ENCODE peak calls at places on chromosomes 7 and 10, in eight cellular contexts. One of them, this sample, is unnamed.

GRCh38 chr10:102267748-102268147 is 22.4 kb downstream of the GBF1 start:
- DNase-seq in dorsolateral prefrontal cortex: no peak
- DNase-seq in smooth muscle cell of the brain vasculature: no peak
- DNase-seq in lung: no peak
- DNase-seq in stimulated activated CD4-positive, alpha-beta T cell treated with anti-CD3 and anti-CD28 coated beads, Interleukin-2, amount 100 ng/mL, for 24 hours: no peak
- DNase-seq in stimulated activated CD8-positive, alpha-beta memory T cell treated with anti-CD3 and anti-CD28 coated beads, Interleukin-4, amount 100 ng/mL, for 4 hours: no peak
- DNase-seq in astrocyte of the spinal cord: peak; percentile 69
- DNase-seq in NCI-H446: no peak
- DNase-seq in this sample: no peak

GRCh38 chr10:1564791-1565190 is 172.5 kb downstream of the ADARB2 start:
- DNase-seq in dorsolateral prefrontal cortex: no peak
- DNase-seq in smooth muscle cell of the brain vasculature: no peak
- DNase-seq in lung: no peak
- DNase-seq in stimulated activated CD4-positive, alpha-beta T cell treated with anti-CD3 and anti-CD28 coated beads, Interleukin-2, amount 100 ng/mL, for 24 hours: no peak
- DNase-seq in stimulated activated CD8-positive, alpha-beta memory T cell treated with anti-CD3 and anti-CD28 coated beads, Interleukin-4, amount 100 ng/mL, for 4 hours: no peak
- DNase-seq in astrocyte of the spinal cord: no peak
- DNase-seq in NCI-H446: no peak
- DNase-seq in this sample: no peak

GRCh38 chr7:99141756-99142726 is 1.9 kb downstream of the SMURF1 start:
- DNase-seq in dorsolateral prefrontal cortex: peak; percentile 37
- DNase-seq in smooth muscle cell of the brain vasculature: no peak
- DNase-seq in lung: peak; percentile 78
- DNase-seq in stimulated activated CD4-positive, alpha-beta T cell treated with anti-CD3 and anti-CD28 coated beads, Interleukin-2, amount 100 ng/mL, for 24 hours: peak; percentile 68
- DNase-seq in stimulated activated CD8-positive, alpha-beta memory T cell treated with anti-CD3 and anti-CD28 coated beads, Interleukin-4, amount 100 ng/mL, for 4 hours: peak; percentile 30
- DNase-seq in astrocyte of the spinal cord: peak; percentile 73
- DNase-seq in NCI-H446: no peak
- DNase-seq in this sample: peak; percentile 39

GRCh38 chr7:71868797-71869196 is 543.3 kb downstream of the CALN1 start:
- DNase-seq in dorsolateral prefrontal cortex: no peak
- DNase-seq in smooth muscle cell of the brain vasculature: no peak
- DNase-seq in lung: no peak
- DNase-seq in stimulated activated CD4-positive, alpha-beta T cell treated with anti-CD3 and anti-CD28 coated beads, Interleukin-2, amount 100 ng/mL, for 24 hours: no peak
- DNase-seq in stimulated activated CD8-positive, alpha-beta memory T cell treated with anti-CD3 and anti-CD28 coated beads, Interleukin-4, amount 100 ng/mL, for 4 hours: no peak
- DNase-seq in astrocyte of the spinal cord: peak; percentile 86
- DNase-seq in NCI-H446: no peak
- DNase-seq in this sample: no peak

GRCh38 chr7:42856605-42856987 is 55.3 kb downstream of the C7orf25 start:
- DNase-seq in dorsolateral prefrontal cortex: no peak
- DNase-seq in smooth muscle cell of the brain vasculature: no peak
- DNase-seq in lung: no peak
- DNase-seq in stimulated activated CD4-positive, alpha-beta T cell treated with anti-CD3 and anti-CD28 coated beads, Interleukin-2, amount 100 ng/mL, for 24 hours: no peak
- DNase-seq in stimulated activated CD8-positive, alpha-beta memory T cell treated with anti-CD3 and anti-CD28 coated beads, Interleukin-4, amount 100 ng/mL, for 4 hours: no peak
- DNase-seq in astrocyte of the spinal cord: no peak
- DNase-seq in NCI-H446: no peak
- DNase-seq in this sample: no peak

GRCh38 chr7:23802720-23803397 is 92.8 kb downstream of the STK31 start:
- DNase-seq in dorsolateral prefrontal cortex: no peak
- DNase-seq in smooth muscle cell of the brain vasculature: no peak
- DNase-seq in lung: no peak
- DNase-seq in stimulated activated CD4-positive, alpha-beta T cell treated with anti-CD3 and anti-CD28 coated beads, Interleukin-2, amount 100 ng/mL, for 24 hours: no peak
- DNase-seq in stimulated activated CD8-positive, alpha-beta memory T cell treated with anti-CD3 and anti-CD28 coated beads, Interleukin-4, amount 100 ng/mL, for 4 hours: no peak
- DNase-seq in astrocyte of the spinal cord: no peak
- DNase-seq in NCI-H446: no peak
- DNase-seq in this sample: no peak

GRCh38 chr10:70803768-70804423 is 11.9 kb upstream of the SGPL1 start:
- DNase-seq in dorsolateral prefrontal cortex: no peak
- DNase-seq in smooth muscle cell of the brain vasculature: no peak
- DNase-seq in lung: no peak
- DNase-seq in stimulated activated CD4-positive, alpha-beta T cell treated with anti-CD3 and anti-CD28 coated beads, Interleukin-2, amount 100 ng/mL, for 24 hours: no peak
- DNase-seq in stimulated activated CD8-positive, alpha-beta memory T cell treated with anti-CD3 and anti-CD28 coated beads, Interleukin-4, amount 100 ng/mL, for 4 hours: no peak
- DNase-seq in astrocyte of the spinal cord: no peak
- DNase-seq in NCI-H446: no peak
- DNase-seq in this sample: peak; percentile 30

GRCh38 chr7:155584261-155584660 is 37.9 kb upstream of the CNPY1 start:
- DNase-seq in dorsolateral prefrontal cortex: no peak
- DNase-seq in smooth muscle cell of the brain vasculature: no peak
- DNase-seq in lung: no peak
- DNase-seq in stimulated activated CD4-positive, alpha-beta T cell treated with anti-CD3 and anti-CD28 coated beads, Interleukin-2, amount 100 ng/mL, for 24 hours: no peak
- DNase-seq in stimulated activated CD8-positive, alpha-beta memory T cell treated with anti-CD3 and anti-CD28 coated beads, Interleukin-4, amount 100 ng/mL, for 4 hours: no peak
- DNase-seq in astrocyte of the spinal cord: no peak
- DNase-seq in NCI-H446: no peak
- DNase-seq in this sample: no peak

GRCh38 chr7:45923290-45923689 is 2.2 kb upstream of the IGFBP3 start:
- DNase-seq in dorsolateral prefrontal cortex: peak; percentile 76
- DNase-seq in smooth muscle cell of the brain vasculature: peak; percentile 60
- DNase-seq in lung: peak; percentile 73
- DNase-seq in stimulated activated CD4-positive, alpha-beta T cell treated with anti-CD3 and anti-CD28 coated beads, Interleukin-2, amount 100 ng/mL, for 24 hours: peak; percentile 72
- DNase-seq in stimulated activated CD8-positive, alpha-beta memory T cell treated with anti-CD3 and anti-CD28 coated beads, Interleukin-4, amount 100 ng/mL, for 4 hours: no peak
- DNase-seq in astrocyte of the spinal cord: peak; percentile 83
- DNase-seq in NCI-H446: peak; percentile 4
- DNase-seq in this sample: no peak

GRCh38 chr10:90319188-90319914 is 538.5 kb downstream of the HTR7 start:
- DNase-seq in dorsolateral prefrontal cortex: no peak
- DNase-seq in smooth muscle cell of the brain vasculature: peak; percentile 91
- DNase-seq in lung: no peak
- DNase-seq in stimulated activated CD4-positive, alpha-beta T cell treated with anti-CD3 and anti-CD28 coated beads, Interleukin-2, amount 100 ng/mL, for 24 hours: no peak
- DNase-seq in stimulated activated CD8-positive, alpha-beta memory T cell treated with anti-CD3 and anti-CD28 coated beads, Interleukin-4, amount 100 ng/mL, for 4 hours: no peak
- DNase-seq in astrocyte of the spinal cord: peak; percentile 97
- DNase-seq in NCI-H446: peak; percentile 2
- DNase-seq in this sample: no peak

GRCh38 chr10:92567952-92568600 is 5.8 kb downstream of the IDE start:
- DNase-seq in dorsolateral prefrontal cortex: no peak
- DNase-seq in smooth muscle cell of the brain vasculature: no peak
- DNase-seq in lung: no peak
- DNase-seq in stimulated activated CD4-positive, alpha-beta T cell treated with anti-CD3 and anti-CD28 coated beads, Interleukin-2, amount 100 ng/mL, for 24 hours: no peak
- DNase-seq in stimulated activated CD8-positive, alpha-beta memory T cell treated with anti-CD3 and anti-CD28 coated beads, Interleukin-4, amount 100 ng/mL, for 4 hours: no peak
- DNase-seq in astrocyte of the spinal cord: peak; percentile 68
- DNase-seq in NCI-H446: no peak
- DNase-seq in this sample: no peak

GRCh38 chr7:26865094-26865388 is 651 bp upstream of the SKAP2 start:
- DNase-seq in dorsolateral prefrontal cortex: peak; percentile 69
- DNase-seq in smooth muscle cell of the brain vasculature: no peak
- DNase-seq in lung: no peak
- DNase-seq in stimulated activated CD4-positive, alpha-beta T cell treated with anti-CD3 and anti-CD28 coated beads, Interleukin-2, amount 100 ng/mL, for 24 hours: peak; percentile 43
- DNase-seq in stimulated activated CD8-positive, alpha-beta memory T cell treated with anti-CD3 and anti-CD28 coated beads, Interleukin-4, amount 100 ng/mL, for 4 hours: no peak
- DNase-seq in astrocyte of the spinal cord: no peak
- DNase-seq in NCI-H446: peak; percentile 78
- DNase-seq in this sample: no peak

GRCh38 chr10:111116762-111117445 is 40.1 kb downstream of the ADRA2A start:
- DNase-seq in dorsolateral prefrontal cortex: no peak
- DNase-seq in smooth muscle cell of the brain vasculature: no peak
- DNase-seq in lung: no peak
- DNase-seq in stimulated activated CD4-positive, alpha-beta T cell treated with anti-CD3 and anti-CD28 coated beads, Interleukin-2, amount 100 ng/mL, for 24 hours: no peak
- DNase-seq in stimulated activated CD8-positive, alpha-beta memory T cell treated with anti-CD3 and anti-CD28 coated beads, Interleukin-4, amount 100 ng/mL, for 4 hours: no peak
- DNase-seq in astrocyte of the spinal cord: no peak
- DNase-seq in NCI-H446: no peak
- DNase-seq in this sample: no peak

GRCh38 chr10:130871406-130871805 is 440.1 kb downstream of the TCERG1L start:
- DNase-seq in dorsolateral prefrontal cortex: no peak
- DNase-seq in smooth muscle cell of the brain vasculature: no peak
- DNase-seq in lung: no peak
- DNase-seq in stimulated activated CD4-positive, alpha-beta T cell treated with anti-CD3 and anti-CD28 coated beads, Interleukin-2, amount 100 ng/mL, for 24 hours: no peak
- DNase-seq in stimulated activated CD8-positive, alpha-beta memory T cell treated with anti-CD3 and anti-CD28 coated beads, Interleukin-4, amount 100 ng/mL, for 4 hours: no peak
- DNase-seq in astrocyte of the spinal cord: no peak
- DNase-seq in NCI-H446: no peak
- DNase-seq in this sample: no peak

GRCh38 chr10:110241407-110241806 is 34.0 kb downstream of the MXI1 start:
- DNase-seq in dorsolateral prefrontal cortex: no peak
- DNase-seq in smooth muscle cell of the brain vasculature: no peak
- DNase-seq in lung: no peak
- DNase-seq in stimulated activated CD4-positive, alpha-beta T cell treated with anti-CD3 and anti-CD28 coated beads, Interleukin-2, amount 100 ng/mL, for 24 hours: no peak
- DNase-seq in stimulated activated CD8-positive, alpha-beta memory T cell treated with anti-CD3 and anti-CD28 coated beads, Interleukin-4, amount 100 ng/mL, for 4 hours: no peak
- DNase-seq in astrocyte of the spinal cord: no peak
- DNase-seq in NCI-H446: no peak
- DNase-seq in this sample: no peak

GRCh38 chr10:88989824-88990527 is 622 bp upstream of the FAS start:
- DNase-seq in dorsolateral prefrontal cortex: no peak
- DNase-seq in smooth muscle cell of the brain vasculature: no peak
- DNase-seq in lung: peak; percentile 83
- DNase-seq in stimulated activated CD4-positive, alpha-beta T cell treated with anti-CD3 and anti-CD28 coated beads, Interleukin-2, amount 100 ng/mL, for 24 hours: no peak
- DNase-seq in stimulated activated CD8-positive, alpha-beta memory T cell treated with anti-CD3 and anti-CD28 coated beads, Interleukin-4, amount 100 ng/mL, for 4 hours: no peak
- DNase-seq in astrocyte of the spinal cord: peak; percentile 77
- DNase-seq in NCI-H446: no peak
- DNase-seq in this sample: no peak

GRCh38 chr7:70143089-70144044 is 545.1 kb downstream of the AUTS2 start:
- DNase-seq in dorsolateral prefrontal cortex: no peak
- DNase-seq in smooth muscle cell of the brain vasculature: no peak
- DNase-seq in lung: no peak
- DNase-seq in stimulated activated CD4-positive, alpha-beta T cell treated with anti-CD3 and anti-CD28 coated beads, Interleukin-2, amount 100 ng/mL, for 24 hours: no peak
- DNase-seq in stimulated activated CD8-positive, alpha-beta memory T cell treated with anti-CD3 and anti-CD28 coated beads, Interleukin-4, amount 100 ng/mL, for 4 hours: no peak
- DNase-seq in astrocyte of the spinal cord: peak; percentile 31
- DNase-seq in NCI-H446: no peak
- DNase-seq in this sample: no peak

GRCh38 chr7:35823440-35823839 is 22.6 kb downstream of the SEPTIN7 start:
- DNase-seq in dorsolateral prefrontal cortex: no peak
- DNase-seq in smooth muscle cell of the brain vasculature: no peak
- DNase-seq in lung: no peak
- DNase-seq in stimulated activated CD4-positive, alpha-beta T cell treated with anti-CD3 and anti-CD28 coated beads, Interleukin-2, amount 100 ng/mL, for 24 hours: no peak
- DNase-seq in stimulated activated CD8-positive, alpha-beta memory T cell treated with anti-CD3 and anti-CD28 coated beads, Interleukin-4, amount 100 ng/mL, for 4 hours: no peak
- DNase-seq in astrocyte of the spinal cord: no peak
- DNase-seq in NCI-H446: no peak
- DNase-seq in this sample: no peak

GRCh38 chr7:28078036-28078901 is 102.3 kb downstream of the JAZF1 start:
- DNase-seq in dorsolateral prefrontal cortex: no peak
- DNase-seq in smooth muscle cell of the brain vasculature: no peak
- DNase-seq in lung: no peak
- DNase-seq in stimulated activated CD4-positive, alpha-beta T cell treated with anti-CD3 and anti-CD28 coated beads, Interleukin-2, amount 100 ng/mL, for 24 hours: peak; percentile 56
- DNase-seq in stimulated activated CD8-positive, alpha-beta memory T cell treated with anti-CD3 and anti-CD28 coated beads, Interleukin-4, amount 100 ng/mL, for 4 hours: no peak
- DNase-seq in astrocyte of the spinal cord: peak; percentile 51
- DNase-seq in NCI-H446: peak; percentile 14
- DNase-seq in this sample: peak; percentile 47

GRCh38 chr10:48957361-48957760 is 17.7 kb upstream of the LRRC18 start:
- DNase-seq in dorsolateral prefrontal cortex: no peak
- DNase-seq in smooth muscle cell of the brain vasculature: no peak
- DNase-seq in lung: no peak
- DNase-seq in stimulated activated CD4-positive, alpha-beta T cell treated with anti-CD3 and anti-CD28 coated beads, Interleukin-2, amount 100 ng/mL, for 24 hours: no peak
- DNase-seq in stimulated activated CD8-positive, alpha-beta memory T cell treated with anti-CD3 and anti-CD28 coated beads, Interleukin-4, amount 100 ng/mL, for 4 hours: no peak
- DNase-seq in astrocyte of the spinal cord: no peak
- DNase-seq in NCI-H446: no peak
- DNase-seq in this sample: no peak

GRCh38 chr10:121183241-121183640 is 332.1 kb downstream of the WDR11 start:
- DNase-seq in dorsolateral prefrontal cortex: no peak
- DNase-seq in smooth muscle cell of the brain vasculature: no peak
- DNase-seq in lung: no peak
- DNase-seq in stimulated activated CD4-positive, alpha-beta T cell treated with anti-CD3 and anti-CD28 coated beads, Interleukin-2, amount 100 ng/mL, for 24 hours: no peak
- DNase-seq in stimulated activated CD8-positive, alpha-beta memory T cell treated with anti-CD3 and anti-CD28 coated beads, Interleukin-4, amount 100 ng/mL, for 4 hours: no peak
- DNase-seq in astrocyte of the spinal cord: no peak
- DNase-seq in NCI-H446: peak; percentile 75
- DNase-seq in this sample: no peak

GRCh38 chr10:79248341-79248931 is 98.8 kb upstream of the PPIF start:
- DNase-seq in dorsolateral prefrontal cortex: peak; percentile 75
- DNase-seq in smooth muscle cell of the brain vasculature: peak; percentile 84
- DNase-seq in lung: no peak
- DNase-seq in stimulated activated CD4-positive, alpha-beta T cell treated with anti-CD3 and anti-CD28 coated beads, Interleukin-2, amount 100 ng/mL, for 24 hours: no peak
- DNase-seq in stimulated activated CD8-positive, alpha-beta memory T cell treated with anti-CD3 and anti-CD28 coated beads, Interleukin-4, amount 100 ng/mL, for 4 hours: no peak
- DNase-seq in astrocyte of the spinal cord: peak; percentile 94
- DNase-seq in NCI-H446: no peak
- DNase-seq in this sample: no peak

GRCh38 chr7:22481726-22482125 is 18.3 kb downstream of the STEAP1B start:
- DNase-seq in dorsolateral prefrontal cortex: no peak
- DNase-seq in smooth muscle cell of the brain vasculature: no peak
- DNase-seq in lung: no peak
- DNase-seq in stimulated activated CD4-positive, alpha-beta T cell treated with anti-CD3 and anti-CD28 coated beads, Interleukin-2, amount 100 ng/mL, for 24 hours: no peak
- DNase-seq in stimulated activated CD8-positive, alpha-beta memory T cell treated with anti-CD3 and anti-CD28 coated beads, Interleukin-4, amount 100 ng/mL, for 4 hours: no peak
- DNase-seq in astrocyte of the spinal cord: no peak
- DNase-seq in NCI-H446: no peak
- DNase-seq in this sample: no peak

GRCh38 chr7:2820508-2820934 is 23.6 kb downstream of the GNA12 start:
- DNase-seq in dorsolateral prefrontal cortex: no peak
- DNase-seq in smooth muscle cell of the brain vasculature: peak; percentile 67
- DNase-seq in lung: peak; percentile 79
- DNase-seq in stimulated activated CD4-positive, alpha-beta T cell treated with anti-CD3 and anti-CD28 coated beads, Interleukin-2, amount 100 ng/mL, for 24 hours: no peak
- DNase-seq in stimulated activated CD8-positive, alpha-beta memory T cell treated with anti-CD3 and anti-CD28 coated beads, Interleukin-4, amount 100 ng/mL, for 4 hours: no peak
- DNase-seq in astrocyte of the spinal cord: peak; percentile 93
- DNase-seq in NCI-H446: no peak
- DNase-seq in this sample: no peak

GRCh38 chr10:103784089-103784488 is 71.3 kb downstream of the SH3PXD2A start:
- DNase-seq in dorsolateral prefrontal cortex: no peak
- DNase-seq in smooth muscle cell of the brain vasculature: no peak
- DNase-seq in lung: no peak
- DNase-seq in stimulated activated CD4-positive, alpha-beta T cell treated with anti-CD3 and anti-CD28 coated beads, Interleukin-2, amount 100 ng/mL, for 24 hours: no peak
- DNase-seq in stimulated activated CD8-positive, alpha-beta memory T cell treated with anti-CD3 and anti-CD28 coated beads, Interleukin-4, amount 100 ng/mL, for 4 hours: no peak
- DNase-seq in astrocyte of the spinal cord: no peak
- DNase-seq in NCI-H446: no peak
- DNase-seq in this sample: no peak

GRCh38 chr7:135757719-135758411 is 9.3 kb upstream of the FAM180A start:
- DNase-seq in dorsolateral prefrontal cortex: peak; percentile 40
- DNase-seq in smooth muscle cell of the brain vasculature: no peak
- DNase-seq in lung: no peak
- DNase-seq in stimulated activated CD4-positive, alpha-beta T cell treated with anti-CD3 and anti-CD28 coated beads, Interleukin-2, amount 100 ng/mL, for 24 hours: no peak
- DNase-seq in stimulated activated CD8-positive, alpha-beta memory T cell treated with anti-CD3 and anti-CD28 coated beads, Interleukin-4, amount 100 ng/mL, for 4 hours: no peak
- DNase-seq in astrocyte of the spinal cord: peak; percentile 80
- DNase-seq in NCI-H446: peak; percentile 72
- DNase-seq in this sample: no peak

GRCh38 chr10:104308439-104308903 is 29.8 kb downstream of the ITPRIP start:
- DNase-seq in dorsolateral prefrontal cortex: no peak
- DNase-seq in smooth muscle cell of the brain vasculature: no peak
- DNase-seq in lung: no peak
- DNase-seq in stimulated activated CD4-positive, alpha-beta T cell treated with anti-CD3 and anti-CD28 coated beads, Interleukin-2, amount 100 ng/mL, for 24 hours: peak; percentile 27
- DNase-seq in stimulated activated CD8-positive, alpha-beta memory T cell treated with anti-CD3 and anti-CD28 coated beads, Interleukin-4, amount 100 ng/mL, for 4 hours: no peak
- DNase-seq in astrocyte of the spinal cord: no peak
- DNase-seq in NCI-H446: no peak
- DNase-seq in this sample: no peak

GRCh38 chr7:27147211-27148030 is at the start of gene HOXA6:
- DNase-seq in dorsolateral prefrontal cortex: no peak
- DNase-seq in smooth muscle cell of the brain vasculature: no peak
- DNase-seq in lung: no peak
- DNase-seq in stimulated activated CD4-positive, alpha-beta T cell treated with anti-CD3 and anti-CD28 coated beads, Interleukin-2, amount 100 ng/mL, for 24 hours: no peak
- DNase-seq in stimulated activated CD8-positive, alpha-beta memory T cell treated with anti-CD3 and anti-CD28 coated beads, Interleukin-4, amount 100 ng/mL, for 4 hours: no peak
- DNase-seq in astrocyte of the spinal cord: peak; percentile 63
- DNase-seq in NCI-H446: no peak
- DNase-seq in this sample: no peak

GRCh38 chr10:119737827-119738226 is 12.0 kb downstream of the INPP5F start:
- DNase-seq in dorsolateral prefrontal cortex: no peak
- DNase-seq in smooth muscle cell of the brain vasculature: no peak
- DNase-seq in lung: no peak
- DNase-seq in stimulated activated CD4-positive, alpha-beta T cell treated with anti-CD3 and anti-CD28 coated beads, Interleukin-2, amount 100 ng/mL, for 24 hours: no peak
- DNase-seq in stimulated activated CD8-positive, alpha-beta memory T cell treated with anti-CD3 and anti-CD28 coated beads, Interleukin-4, amount 100 ng/mL, for 4 hours: no peak
- DNase-seq in astrocyte of the spinal cord: peak; percentile 82
- DNase-seq in NCI-H446: no peak
- DNase-seq in this sample: no peak

This sample was measured in stimulated activated effector memory CD8-positive, alpha-beta T cell treated with anti-CD3 and anti-CD28 coated beads, Interleukin-12 subunit alpha, Interleukin-12 subunit beta, amount 100 ng/mL, for 72 hours.